ENCODE peak calls at places on chromosomes 2 and 18, in six cellular contexts. R is ovary, D is transverse colon, H is K562, Q is heart left ventricle, A is sigmoid colon. J is an unnamed sample. For H3K4me1, the result is how much of the 10 kb centered on the place peaks cover.

GRCh38 chr2:196927318-196928225 is 1.1 kb upstream of the PGAP1 start:
- DNase-seq in R (peak), D (no peak), H (peak), Q (no peak), A (no peak), J (no peak)

GRCh38 chr18:1846640-1847039 is 724.7 kb downstream of the METTL4 start:
- DNase-seq in R (no peak), D (no peak), H (no peak), Q (no peak), A (no peak), J (no peak)

GRCh38 chr2:40371525-40372277 is 80.2 kb downstream of the SLC8A1 start:
- DNase-seq in R (peak), D (peak), H (no peak), Q (peak), A (peak), J (no peak)

GRCh38 chr18:32470136-32470712 is 458 bp downstream of the GAREM1 start:
- DNase-seq in R (peak), D (peak), H (peak), Q (peak), A (peak), J (peak)

GRCh38 chr2:70461414-70461813 is 92.2 kb downstream of the TGFA start:
- DNase-seq in R (no peak), D (no peak), H (no peak), Q (no peak), A (no peak), J (no peak)

GRCh38 chr18:58097127-58097906 is 53.3 kb downstream of the NEDD4L start:
- DNase-seq in R (no peak), D (no peak), H (no peak), Q (no peak), A (no peak), J (peak)

GRCh38 chr18:66393463-66393862 is 210.4 kb downstream of the CDH19 start:
- DNase-seq in R (no peak), D (no peak), H (no peak), Q (no peak), A (no peak), J (no peak)

GRCh38 chr2:214904176-214904575 is 94.7 kb upstream of the BARD1 start:
- DNase-seq in R (no peak), D (no peak), H (no peak), Q (no peak), A (no peak), J (no peak)

GRCh38 chr2:23519334-23519651 is 134.3 kb downstream of the KLHL29 start:
- DNase-seq in R (no peak), D (no peak), H (no peak), Q (peak), A (no peak), J (no peak)

GRCh38 chr2:43406643-43407042 is 180.2 kb upstream of the ZFP36L2 start:
- DNase-seq in R (no peak), D (no peak), H (no peak), Q (no peak), A (no peak), J (no peak)

GRCh38 chr2:41116106-41116797 is 664.4 kb upstream of the SLC8A1 start:
- DNase-seq in R (no peak), D (no peak), H (no peak), Q (no peak), A (no peak), J (no peak)

GRCh38 chr18:61435064-61435652 is 101.9 kb downstream of the CDH20 start:
- DNase-seq in R (no peak), D (no peak), H (peak), Q (no peak), A (no peak), J (no peak)

GRCh38 chr2:8677646-8678592 is 3.9 kb upstream of the ID2 start:
- DNase-seq in R (peak), D (peak), H (peak), Q (peak), A (peak), J (peak)

GRCh38 chr2:238738917-238739316 is 109.0 kb upstream of the TWIST2 start:
- DNase-seq in R (no peak), D (no peak), H (no peak), Q (no peak), A (no peak), J (no peak)

GRCh38 chr2:100339823-100340222 is 17.5 kb upstream of the LONRF2 start:
- DNase-seq in R (no peak), D (no peak), H (no peak), Q (no peak), A (no peak), J (no peak)

GRCh38 chr2:111924617-111925107 is 26.3 kb downstream of the MERTK start:
- DNase-seq in R (no peak), D (no peak), H (no peak), Q (no peak), A (no peak), J (no peak)

GRCh38 chr18:57931038-57931437 is 113.0 kb upstream of the NEDD4L start:
- DNase-seq in R (no peak), D (peak), H (no peak), Q (no peak), A (no peak), J (no peak)

GRCh38 chr2:56448999-56449431 is 265.2 kb downstream of the CCDC85A start:
- DNase-seq in R (no peak), D (peak), H (no peak), Q (no peak), A (no peak), J (peak)

GRCh38 chr2:120761164-120761861 is 25.6 kb downstream of the GLI2 start:
- DNase-seq in R (peak), D (peak), H (no peak), Q (peak), A (peak), J (peak)

GRCh38 chr2:1231664-1232063 is 181.6 kb upstream of the TPO start:
- DNase-seq in R (no peak), D (no peak), H (no peak), Q (no peak), A (no peak), J (no peak)

GRCh38 chr2:173296235-173296634 is 58.4 kb upstream of the CDCA7 start:
- DNase-seq in R (no peak), D (no peak), H (no peak), Q (no peak), A (no peak), J (no peak)

GRCh38 chr2:186687774-186688173 is 6.1 kb upstream of the FAM171B start:
- DNase-seq in R (no peak), D (no peak), H (no peak), Q (no peak), A (no peak), J (no peak)

GRCh38 chr2:143140864-143141637 is 11.8 kb downstream of the ARHGAP15 start:
- DNase-seq in R (no peak), D (no peak), H (no peak), Q (no peak), A (no peak), J (no peak)

GRCh38 chr2:240465765-240466578 is 30.5 kb downstream of the GPC1 start:
- DNase-seq in R (peak), D (peak), H (no peak), Q (peak), A (peak), J (peak)

GRCh38 chr2:99420031-99420430 is 69.8 kb downstream of the REV1 start:
- DNase-seq in R (no peak), D (no peak), H (no peak), Q (no peak), A (no peak), J (no peak)

GRCh38 chr2:234261736-234262135 is 211.2 kb downstream of the SPP2 start:
- DNase-seq in R (no peak), D (no peak), H (no peak), Q (no peak), A (no peak), J (no peak)
- H3K4me1 ChIP-seq in R (under half), D (under half), H (under half), Q (under half), A (under half), J (under half)

GRCh38 chr18:8610442-8610801 is 1.2 kb downstream of the RAB12 start:
- DNase-seq in R (no peak), D (peak), H (peak), Q (peak), A (no peak), J (no peak)
- TF ChIP-seq POLR2A in R (no peak), D (no peak), H (no peak), Q (no peak), A (no peak), J (no peak)

DNA sequence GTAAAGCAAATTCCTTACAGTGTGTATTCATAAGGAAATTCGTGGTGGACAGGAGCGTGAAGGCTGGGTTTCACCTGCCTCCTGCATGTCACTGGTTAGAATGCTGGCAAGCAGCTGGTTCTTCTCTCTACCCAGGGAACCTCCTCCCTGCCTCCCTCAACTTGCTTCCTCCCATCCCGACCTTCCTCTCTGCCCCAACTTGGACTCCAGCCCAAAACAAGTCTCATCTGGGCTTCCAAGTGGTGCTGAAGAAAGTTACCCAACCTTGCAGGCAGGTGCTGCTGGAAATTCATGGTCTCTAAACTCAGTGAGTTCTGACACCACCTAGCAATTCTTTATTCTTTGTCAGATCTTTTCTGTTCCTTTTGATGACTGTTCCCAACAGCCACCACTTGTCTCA is 184.5 kb downstream of the BCL2 start:
- DNase-seq in R (no peak), D (no peak), H (no peak), Q (no peak), A (no peak), J (no peak)
- H3K4me1 ChIP-seq in R (under half), D (under half), H (under half), Q (under half), A (under half), J (under half)

GRCh38 chr2:28463211-28463610 is 32.6 kb upstream of the PLB1 start:
- DNase-seq in R (no peak), D (no peak), H (no peak), Q (no peak), A (no peak), J (no peak)

GRCh38 chr2:28462122-28462521 is 33.7 kb upstream of the PLB1 start:
- DNase-seq in R (no peak), D (no peak), H (no peak), Q (no peak), A (no peak), J (no peak)

GRCh38 chr2:28457237-28457636 is 38.6 kb upstream of the PLB1 start:
- DNase-seq in R (no peak), D (no peak), H (peak), Q (no peak), A (peak), J (no peak)

GRCh38 chr2:28463893-28464292 is 32.0 kb upstream of the PLB1 start:
- DNase-seq in R (no peak), D (no peak), H (no peak), Q (no peak), A (no peak), J (no peak)

DNA sequence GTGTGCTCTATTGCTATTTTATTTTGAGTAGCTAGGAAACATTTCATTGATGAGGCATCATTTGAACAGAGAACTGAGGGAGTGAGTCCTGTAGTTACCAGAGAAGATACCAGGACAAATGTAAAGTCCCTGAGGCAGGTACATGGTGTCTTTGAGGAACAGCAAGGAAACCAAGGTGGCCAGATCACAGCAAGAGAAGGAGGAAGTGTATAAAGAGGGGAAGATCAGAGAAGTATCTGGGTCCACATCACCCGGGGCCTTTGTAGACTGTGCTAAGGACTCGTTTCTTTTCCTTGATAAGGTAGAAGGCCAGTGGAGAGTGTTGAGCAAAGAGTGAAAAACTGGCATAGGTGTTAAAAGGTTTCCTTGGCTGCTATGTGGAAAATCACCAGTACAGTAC is 34.8 kb upstream of the PLB1 start:
- DNase-seq in R (no peak), D (no peak), H (no peak), Q (no peak), A (no peak), J (no peak)
- TF ChIP-seq POLR2A in R (no peak), D (no peak), H (no peak), Q (no peak), A (no peak), J (no peak)

GRCh38 chr2:6930913-6931312 is 13.7 kb downstream of the RNF144A start:
- DNase-seq in R (no peak), D (no peak), H (no peak), Q (no peak), A (no peak), J (no peak)

GRCh38 chr2:6932206-6932605 is 15.0 kb downstream of the RNF144A start:
- DNase-seq in R (no peak), D (no peak), H (no peak), Q (no peak), A (no peak), J (no peak)

GRCh38 chr2:6931753-6932152 is 14.5 kb downstream of the RNF144A start:
- DNase-seq in R (no peak), D (no peak), H (no peak), Q (no peak), A (no peak), J (no peak)

GRCh38 chr2:6934329-6934728 is 17.1 kb downstream of the RNF144A start:
- DNase-seq in R (no peak), D (no peak), H (no peak), Q (no peak), A (no peak), J (no peak)

DNA sequence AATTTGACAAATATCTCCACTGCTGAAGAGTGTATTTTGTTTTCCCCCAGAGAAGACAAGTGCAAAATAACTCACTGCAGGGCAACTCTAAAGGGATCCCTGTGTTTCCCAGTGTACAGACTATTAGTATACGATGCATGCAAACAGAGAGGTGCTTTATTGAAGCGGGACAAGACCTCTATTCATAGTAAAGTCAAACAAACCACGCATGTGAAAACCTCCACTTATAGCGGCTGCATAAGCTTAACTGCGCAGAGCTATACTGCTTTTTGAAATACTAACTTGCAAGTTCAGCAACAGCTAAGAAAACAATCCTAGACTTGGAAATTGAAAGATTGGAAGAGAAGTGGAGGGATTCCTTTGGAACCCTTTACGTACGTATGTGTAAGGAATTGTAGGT is 15.6 kb downstream of the RNF144A start:
- DNase-seq in R (no peak), D (no peak), H (no peak), Q (no peak), A (no peak), J (no peak)
- H3K4me1 ChIP-seq in R (under half), D (under half), H (under half), Q (under half), A (under half), J (under half)

GRCh38 chr2:135078417-135078816 is 26.3 kb downstream of the RAB3GAP1 start:
- DNase-seq in R (no peak), D (no peak), H (no peak), Q (no peak), A (no peak), J (no peak)

GRCh38 chr2:135072125-135072997 is 20.3 kb downstream of the RAB3GAP1 start:
- DNase-seq in R (no peak), D (no peak), H (no peak), Q (no peak), A (no peak), J (no peak)

GRCh38 chr2:135076556-135076955 is 24.5 kb downstream of the RAB3GAP1 start:
- DNase-seq in R (no peak), D (no peak), H (no peak), Q (no peak), A (no peak), J (no peak)

DNA sequence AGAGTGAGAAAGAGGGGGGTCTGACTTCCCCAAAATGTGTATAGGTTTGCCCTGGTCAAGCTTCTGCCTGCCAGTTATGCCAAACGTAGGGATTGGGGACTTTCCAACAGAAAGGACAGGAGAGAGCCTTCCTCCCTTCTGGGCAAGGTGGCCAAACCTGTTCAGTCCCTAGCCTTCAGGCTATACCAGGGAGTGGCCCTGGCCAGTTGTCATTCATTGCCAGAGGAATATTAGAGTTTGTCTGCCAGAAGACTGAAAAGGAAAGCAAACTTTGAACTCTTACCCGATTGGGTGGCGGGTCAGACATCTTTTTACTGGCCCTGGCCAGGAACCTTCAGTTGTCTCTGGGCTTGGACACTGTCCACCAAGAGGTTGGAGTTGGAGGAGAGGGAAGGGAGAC is 22.1 kb downstream of the RAB3GAP1 start:
- DNase-seq in R (no peak), D (peak), H (no peak), Q (no peak), A (no peak), J (no peak)
- TF ChIP-seq POLR2A in R (no peak), D (no peak), H (no peak), Q (no peak), A (no peak), J (no peak)

GRCh38 chr2:183339311-183339710 is 215.1 kb downstream of the NUP35 start:
- DNase-seq in R (no peak), D (no peak), H (no peak), Q (no peak), A (no peak), J (no peak)
- H3K4me1 ChIP-seq in R (under half), D (under half), H (under half), Q (under half), A (under half), J (under half)

GRCh38 chr2:141782574-141782973 is 348.2 kb downstream of the LRP1B start:
- DNase-seq in R (no peak), D (no peak), H (no peak), Q (no peak), A (no peak), J (no peak)
- TF ChIP-seq POLR2A in R (no peak), D (no peak), H (no peak), Q (no peak), A (no peak), J (no peak)